ENCODE peak calls at places on chromosomes 3 and 15, in nine cellular contexts. One of them, this sample, is unnamed.

GRCh38 chr3:52231502-52232278 is 6.2 kb upstream of the TLR9 start:
- DNase-seq in GM23248: peak; percentile 75
- DNase-seq in Panc1: no peak
- DNase-seq in astrocyte of the cerebellum: no peak
- DNase-seq in thyroid gland: peak; percentile 60
- DNase-seq in adrenal gland: peak; percentile 79
- DNase-seq in foreskin fibroblast: no peak
- DNase-seq in aorta: peak; percentile 88
- DNase-seq in CD8-positive, alpha-beta memory T cell: peak; percentile 87
- DNase-seq in this sample: peak; percentile 88

GRCh38 chr3:31408720-31409119 is 124.0 kb upstream of the STT3B start:
- DNase-seq in astrocyte of the cerebellum: no peak
- DNase-seq in GM23248: no peak
- DNase-seq in foreskin fibroblast: no peak
- DNase-seq in aorta: no peak
- DNase-seq in thyroid gland: no peak
- DNase-seq in adrenal gland: no peak
- DNase-seq in Panc1: no peak
- DNase-seq in CD8-positive, alpha-beta memory T cell: no peak
- DNase-seq in this sample: no peak

GRCh38 chr3:178236555-178237277 is 299.5 kb upstream of the KCNMB2 start:
- DNase-seq in GM23248: peak; percentile 77
- DNase-seq in aorta: no peak
- DNase-seq in Panc1: no peak
- DNase-seq in thyroid gland: no peak
- DNase-seq in foreskin fibroblast: peak; percentile 33
- DNase-seq in CD8-positive, alpha-beta memory T cell: no peak
- DNase-seq in astrocyte of the cerebellum: no peak
- DNase-seq in adrenal gland: no peak
- DNase-seq in this sample: no peak

GRCh38 chr3:24495334-24495994 is 814 bp upstream of the THRB start:
- DNase-seq in adrenal gland: peak; percentile 75
- DNase-seq in Panc1: no peak
- DNase-seq in foreskin fibroblast: no peak
- DNase-seq in aorta: peak; percentile 70
- DNase-seq in astrocyte of the cerebellum: no peak
- DNase-seq in GM23248: peak; percentile 59
- DNase-seq in thyroid gland: peak; percentile 69
- DNase-seq in CD8-positive, alpha-beta memory T cell: no peak
- DNase-seq in this sample: no peak

GRCh38 chr3:43874290-43874689 is 183.6 kb downstream of the ABHD5 start:
- DNase-seq in CD8-positive, alpha-beta memory T cell: no peak
- DNase-seq in aorta: no peak
- DNase-seq in Panc1: no peak
- DNase-seq in adrenal gland: no peak
- DNase-seq in foreskin fibroblast: no peak
- DNase-seq in GM23248: no peak
- DNase-seq in astrocyte of the cerebellum: no peak
- DNase-seq in thyroid gland: no peak
- DNase-seq in this sample: no peak

GRCh38 chr3:187112934-187113793 is 26.1 kb downstream of the RPL39L start:
- DNase-seq in aorta: no peak
- DNase-seq in GM23248: peak; percentile 48
- DNase-seq in adrenal gland: no peak
- DNase-seq in Panc1: peak; percentile 32
- DNase-seq in foreskin fibroblast: peak; percentile 20
- DNase-seq in astrocyte of the cerebellum: peak; percentile 26
- DNase-seq in thyroid gland: no peak
- DNase-seq in CD8-positive, alpha-beta memory T cell: no peak
- DNase-seq in this sample: peak; percentile 38

GRCh38 chr15:40525855-40526254 is 39.0 kb downstream of the CCDC32 start:
- DNase-seq in thyroid gland: no peak
- DNase-seq in aorta: no peak
- DNase-seq in astrocyte of the cerebellum: no peak
- DNase-seq in foreskin fibroblast: no peak
- DNase-seq in adrenal gland: no peak
- DNase-seq in Panc1: no peak
- DNase-seq in GM23248: no peak
- DNase-seq in CD8-positive, alpha-beta memory T cell: no peak
- DNase-seq in this sample: no peak

GRCh38 chr15:96972201-96972600 is 641.7 kb downstream of the NR2F2 start:
- DNase-seq in CD8-positive, alpha-beta memory T cell: no peak
- DNase-seq in aorta: no peak
- DNase-seq in Panc1: no peak
- DNase-seq in astrocyte of the cerebellum: no peak
- DNase-seq in GM23248: no peak
- DNase-seq in adrenal gland: no peak
- DNase-seq in thyroid gland: no peak
- DNase-seq in foreskin fibroblast: no peak
- DNase-seq in this sample: no peak

GRCh38 chr3:45267097-45267496 is 41.0 kb upstream of the TMEM158 start:
- DNase-seq in adrenal gland: no peak
- DNase-seq in GM23248: no peak
- DNase-seq in thyroid gland: no peak
- DNase-seq in Panc1: no peak
- DNase-seq in CD8-positive, alpha-beta memory T cell: no peak
- DNase-seq in foreskin fibroblast: no peak
- DNase-seq in astrocyte of the cerebellum: no peak
- DNase-seq in aorta: no peak
- DNase-seq in this sample: no peak

GRCh38 chr3:141894524-141895176 is 18.2 kb downstream of the ATP1B3 start:
- DNase-seq in thyroid gland: no peak
- DNase-seq in CD8-positive, alpha-beta memory T cell: no peak
- DNase-seq in foreskin fibroblast: peak; percentile 82
- DNase-seq in aorta: no peak
- DNase-seq in astrocyte of the cerebellum: peak; percentile 49
- DNase-seq in Panc1: no peak
- DNase-seq in adrenal gland: no peak
- DNase-seq in GM23248: peak; percentile 90
- DNase-seq in this sample: no peak

GRCh38 chr3:72810063-72810462 is 38.2 kb downstream of the SHQ1 start:
- DNase-seq in aorta: no peak
- DNase-seq in adrenal gland: no peak
- DNase-seq in foreskin fibroblast: no peak
- DNase-seq in Panc1: no peak
- DNase-seq in astrocyte of the cerebellum: no peak
- DNase-seq in thyroid gland: no peak
- DNase-seq in GM23248: no peak
- DNase-seq in CD8-positive, alpha-beta memory T cell: no peak
- DNase-seq in this sample: no peak

GRCh38 chr15:46091860-46092450 is 457.1 kb downstream of the SQOR start:
- DNase-seq in GM23248: peak; percentile 28
- DNase-seq in adrenal gland: peak; percentile 21
- DNase-seq in foreskin fibroblast: peak; percentile 34
- DNase-seq in astrocyte of the cerebellum: no peak
- DNase-seq in aorta: no peak
- DNase-seq in CD8-positive, alpha-beta memory T cell: no peak
- DNase-seq in thyroid gland: no peak
- DNase-seq in Panc1: no peak
- DNase-seq in this sample: no peak

GRCh38 chr3:140468407-140468806 is 209.5 kb upstream of the TRIM42 start:
- DNase-seq in Panc1: no peak
- DNase-seq in astrocyte of the cerebellum: no peak
- DNase-seq in GM23248: no peak
- DNase-seq in thyroid gland: no peak
- DNase-seq in foreskin fibroblast: no peak
- DNase-seq in CD8-positive, alpha-beta memory T cell: no peak
- DNase-seq in adrenal gland: no peak
- DNase-seq in aorta: no peak
- DNase-seq in this sample: no peak
- H3K4me3 ChIP-seq in Panc1: no peak overlapping the region
- H3K4me3 ChIP-seq in astrocyte of the cerebellum: no peak overlapping the region
- H3K4me3 ChIP-seq in GM23248: no peak overlapping the region
- H3K4me3 ChIP-seq in thyroid gland: no peak overlapping the region
- H3K4me3 ChIP-seq in foreskin fibroblast: no peak overlapping the region
- H3K4me3 ChIP-seq in CD8-positive, alpha-beta memory T cell: no peak overlapping the region
- H3K4me3 ChIP-seq in adrenal gland: no peak overlapping the region
- H3K4me3 ChIP-seq in aorta: no peak overlapping the region
- H3K4me3 ChIP-seq in this sample: no peak overlapping the region

DNA sequence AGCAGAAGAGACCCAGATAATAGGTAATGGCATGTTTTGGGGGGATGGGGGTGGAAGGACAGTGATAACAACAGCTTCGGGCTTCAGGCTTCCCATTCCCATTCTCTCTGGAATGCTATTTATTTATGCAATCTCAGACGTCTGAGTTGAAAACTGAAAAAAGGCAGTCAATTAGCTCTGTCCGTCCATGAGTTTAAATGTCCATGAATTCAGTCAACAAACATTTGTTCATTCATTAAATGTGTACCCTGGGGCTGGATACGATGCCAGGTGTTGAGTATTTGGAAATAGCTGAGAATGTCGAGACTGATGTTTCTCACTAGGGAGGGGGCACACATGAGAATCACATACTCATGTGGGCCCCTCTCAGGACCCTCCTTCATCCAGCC is 42.4 kb downstream of the AMOTL2 start:
- DNase-seq in foreskin fibroblast: no peak
- DNase-seq in thyroid gland: no peak
- DNase-seq in astrocyte of the cerebellum: no peak
- DNase-seq in Panc1: no peak
- DNase-seq in GM23248: no peak
- DNase-seq in adrenal gland: no peak
- DNase-seq in aorta: no peak
- DNase-seq in CD8-positive, alpha-beta memory T cell: no peak
- DNase-seq in this sample: no peak
- H3K4me3 ChIP-seq in foreskin fibroblast: peak overlapping the region; percentile 4
- H3K4me3 ChIP-seq in thyroid gland: no peak overlapping the region
- H3K4me3 ChIP-seq in astrocyte of the cerebellum: no peak overlapping the region
- H3K4me3 ChIP-seq in Panc1: no peak overlapping the region
- H3K4me3 ChIP-seq in GM23248: peak overlapping the region; percentile 56
- H3K4me3 ChIP-seq in adrenal gland: no peak overlapping the region
- H3K4me3 ChIP-seq in aorta: no peak overlapping the region
- H3K4me3 ChIP-seq in CD8-positive, alpha-beta memory T cell: no peak overlapping the region
- H3K4me3 ChIP-seq in this sample: no peak overlapping the region

GRCh38 chr15:92391640-92392039 is 2.0 kb upstream of the ST8SIA2 start:
- DNase-seq in foreskin fibroblast: no peak
- DNase-seq in adrenal gland: no peak
- DNase-seq in Panc1: no peak
- DNase-seq in GM23248: peak; percentile 44
- DNase-seq in CD8-positive, alpha-beta memory T cell: no peak
- DNase-seq in thyroid gland: peak; percentile 32
- DNase-seq in astrocyte of the cerebellum: peak; percentile 51
- DNase-seq in aorta: no peak
- DNase-seq in this sample: no peak

GRCh38 chr15:92393994-92394326 is 279 bp downstream of the ST8SIA2 start:
- DNase-seq in thyroid gland: no peak
- DNase-seq in Panc1: no peak
- DNase-seq in adrenal gland: no peak
- DNase-seq in CD8-positive, alpha-beta memory T cell: no peak
- DNase-seq in GM23248: no peak
- DNase-seq in foreskin fibroblast: no peak
- DNase-seq in astrocyte of the cerebellum: no peak
- DNase-seq in aorta: no peak
- DNase-seq in this sample: no peak

GRCh38 chr15:92393287-92393993 is at the start of gene ST8SIA2:
- DNase-seq in GM23248: peak; percentile 39
- DNase-seq in aorta: no peak
- DNase-seq in Panc1: no peak
- DNase-seq in foreskin fibroblast: no peak
- DNase-seq in CD8-positive, alpha-beta memory T cell: no peak
- DNase-seq in thyroid gland: peak; percentile 61
- DNase-seq in adrenal gland: no peak
- DNase-seq in astrocyte of the cerebellum: no peak
- DNase-seq in this sample: no peak

GRCh38 chr15:92392462-92392861 is 1.2 kb upstream of the ST8SIA2 start:
- DNase-seq in adrenal gland: no peak
- DNase-seq in astrocyte of the cerebellum: no peak
- DNase-seq in GM23248: no peak
- DNase-seq in aorta: no peak
- DNase-seq in CD8-positive, alpha-beta memory T cell: no peak
- DNase-seq in Panc1: no peak
- DNase-seq in foreskin fibroblast: no peak
- DNase-seq in thyroid gland: no peak
- DNase-seq in this sample: no peak

GRCh38 chr15:92392966-92393286 is 755 bp upstream of the ST8SIA2 start:
- DNase-seq in CD8-positive, alpha-beta memory T cell: no peak
- DNase-seq in Panc1: no peak
- DNase-seq in adrenal gland: no peak
- DNase-seq in GM23248: no peak
- DNase-seq in foreskin fibroblast: no peak
- DNase-seq in astrocyte of the cerebellum: no peak
- DNase-seq in thyroid gland: no peak
- DNase-seq in aorta: no peak
- DNase-seq in this sample: no peak
- H3K4me3 ChIP-seq in CD8-positive, alpha-beta memory T cell: no peak overlapping the region
- H3K4me3 ChIP-seq in Panc1: no peak overlapping the region
- H3K4me3 ChIP-seq in adrenal gland: no peak overlapping the region
- H3K4me3 ChIP-seq in GM23248: no peak overlapping the region
- H3K4me3 ChIP-seq in foreskin fibroblast: no peak overlapping the region
- H3K4me3 ChIP-seq in astrocyte of the cerebellum: peak overlapping the region; percentile 64
- H3K4me3 ChIP-seq in thyroid gland: no peak overlapping the region
- H3K4me3 ChIP-seq in aorta: no peak overlapping the region
- H3K4me3 ChIP-seq in this sample: no peak overlapping the region

GRCh38 chr3:49017646-49017977 is 768 bp downstream of the DALRD3 start:
- DNase-seq in adrenal gland: peak; percentile 60
- DNase-seq in foreskin fibroblast: no peak
- DNase-seq in aorta: no peak
- DNase-seq in astrocyte of the cerebellum: no peak
- DNase-seq in CD8-positive, alpha-beta memory T cell: no peak
- DNase-seq in thyroid gland: no peak
- DNase-seq in Panc1: no peak
- DNase-seq in GM23248: peak; percentile 54
- DNase-seq in this sample: no peak

GRCh38 chr3:49018707-49019006 is 277 bp upstream of the DALRD3 start:
- DNase-seq in Panc1: no peak
- DNase-seq in foreskin fibroblast: no peak
- DNase-seq in GM23248: no peak
- DNase-seq in adrenal gland: no peak
- DNase-seq in astrocyte of the cerebellum: no peak
- DNase-seq in CD8-positive, alpha-beta memory T cell: no peak
- DNase-seq in aorta: no peak
- DNase-seq in thyroid gland: no peak
- DNase-seq in this sample: no peak

GRCh38 chr3:49016414-49017228 is 1.8 kb downstream of the DALRD3 start:
- DNase-seq in Panc1: no peak
- DNase-seq in astrocyte of the cerebellum: no peak
- DNase-seq in CD8-positive, alpha-beta memory T cell: no peak
- DNase-seq in GM23248: no peak
- DNase-seq in adrenal gland: no peak
- DNase-seq in thyroid gland: no peak
- DNase-seq in aorta: no peak
- DNase-seq in foreskin fibroblast: no peak
- DNase-seq in this sample: no peak

GRCh38 chr3:49017978-49018706 is at the start of gene DALRD3:
- DNase-seq in foreskin fibroblast: peak; percentile 56
- DNase-seq in GM23248: peak; percentile 88
- DNase-seq in aorta: peak; percentile 76
- DNase-seq in CD8-positive, alpha-beta memory T cell: peak; percentile 61
- DNase-seq in astrocyte of the cerebellum: no peak
- DNase-seq in thyroid gland: peak; percentile 68
- DNase-seq in adrenal gland: peak; percentile 71
- DNase-seq in Panc1: no peak
- DNase-seq in this sample: no peak

DNA sequence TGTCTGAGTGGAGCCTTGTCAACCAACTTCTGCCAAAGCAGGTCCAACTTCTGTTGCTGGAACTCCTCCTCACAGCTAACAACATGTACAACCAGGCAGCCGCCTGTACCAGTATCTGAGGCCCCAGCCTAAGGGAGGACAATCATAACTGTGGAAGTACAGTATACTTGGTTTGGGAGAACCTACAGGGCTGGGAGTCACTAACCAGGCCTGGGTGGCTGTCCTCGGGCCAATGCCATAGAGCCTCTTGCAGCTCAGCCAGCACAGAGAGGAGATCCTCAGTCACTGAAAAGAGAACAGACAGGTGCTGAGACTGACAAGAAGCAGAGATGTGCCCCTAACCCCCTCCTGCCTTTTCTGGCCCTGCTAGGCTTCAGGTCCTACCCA is 1.2 kb downstream of the DALRD3 start:
- DNase-seq in adrenal gland: no peak
- DNase-seq in foreskin fibroblast: no peak
- DNase-seq in astrocyte of the cerebellum: no peak
- DNase-seq in Panc1: no peak
- DNase-seq in CD8-positive, alpha-beta memory T cell: no peak
- DNase-seq in aorta: no peak
- DNase-seq in thyroid gland: no peak
- DNase-seq in GM23248: peak; percentile 27
- DNase-seq in this sample: no peak
- H3K4me3 ChIP-seq in adrenal gland: no peak overlapping the region
- H3K4me3 ChIP-seq in foreskin fibroblast: peak overlapping the region; percentile 73
- H3K4me3 ChIP-seq in astrocyte of the cerebellum: peak overlapping the region; percentile 91
- H3K4me3 ChIP-seq in Panc1: peak overlapping the region; percentile 71
- H3K4me3 ChIP-seq in CD8-positive, alpha-beta memory T cell: peak overlapping the region; percentile 83
- H3K4me3 ChIP-seq in aorta: no peak overlapping the region
- H3K4me3 ChIP-seq in thyroid gland: no peak overlapping the region
- H3K4me3 ChIP-seq in GM23248: peak overlapping the region; percentile 75
- H3K4me3 ChIP-seq in this sample: peak overlapping the region; percentile 84